ENCODE peak calls at places on chromosomes 4 and X, in four cellular contexts. One of them, this sample, is unnamed.

GRCh38 chr4:147709999-147710398 is 21.9 kb upstream of the ARHGAP10 start:
- DNase-seq in SK-N-SH: no peak
- DNase-seq in GM12878: no peak
- DNase-seq in WTC11: no peak
- DNase-seq in this sample: no peak

GRCh38 chr4:4395849-4396627 is 9.1 kb downstream of the NSG1 start:
- DNase-seq in SK-N-SH: peak
- DNase-seq in GM12878: no peak
- DNase-seq in WTC11: peak
- DNase-seq in this sample: peak

GRCh38 chr4:94000559-94000958 is 172.0 kb downstream of the ATOH1 start:
- DNase-seq in SK-N-SH: no peak
- DNase-seq in GM12878: no peak
- DNase-seq in WTC11: no peak
- DNase-seq in this sample: no peak

GRCh38 chr4:152106113-152106763 is 345.4 kb upstream of the GATB start:
- DNase-seq in SK-N-SH: no peak
- DNase-seq in GM12878: no peak
- DNase-seq in WTC11: no peak
- DNase-seq in this sample: no peak

GRCh38 chr4:60655356-60655755 is 544.8 kb upstream of the ADGRL3 start:
- DNase-seq in SK-N-SH: no peak
- DNase-seq in GM12878: no peak
- DNase-seq in WTC11: no peak
- DNase-seq in this sample: no peak

GRCh38 chr4:108034560-108034959 is 44.9 kb downstream of the HADH start:
- DNase-seq in SK-N-SH: no peak
- DNase-seq in GM12878: no peak
- DNase-seq in WTC11: no peak
- DNase-seq in this sample: no peak

GRCh38 chr4:109998867-109999303 is 86.2 kb downstream of the EGF start:
- DNase-seq in SK-N-SH: peak
- DNase-seq in GM12878: peak
- DNase-seq in WTC11: no peak
- DNase-seq in this sample: peak

GRCh38 chr4:24781999-24782745 is 13.2 kb upstream of the SOD3 start:
- DNase-seq in SK-N-SH: no peak
- DNase-seq in GM12878: no peak
- DNase-seq in WTC11: no peak
- DNase-seq in this sample: no peak

GRCh38 chr4:84952004-84952403 is 14.5 kb downstream of the WDFY3 start:
- DNase-seq in SK-N-SH: no peak
- DNase-seq in GM12878: no peak
- DNase-seq in WTC11: no peak
- DNase-seq in this sample: no peak

GRCh38 chrX:1914606-1915365 is 299.9 kb downstream of the ASMT start:
- DNase-seq in SK-N-SH: no peak
- DNase-seq in GM12878: no peak
- DNase-seq in WTC11: no peak
- DNase-seq in this sample: no peak

GRCh38 chrX:74449322-74449936 is 28.1 kb downstream of the SLC16A2 start:
- DNase-seq in SK-N-SH: no peak
- DNase-seq in GM12878: no peak
- DNase-seq in WTC11: no peak
- DNase-seq in this sample: no peak

GRCh38 chrX:16186380-16187007 is 19.2 kb downstream of the MAGEB17 start:
- DNase-seq in SK-N-SH: no peak
- DNase-seq in GM12878: no peak
- DNase-seq in WTC11: no peak
- DNase-seq in this sample: no peak

GRCh38 chr4:133439830-133440229 is 290.7 kb downstream of the PCDH10 start:
- DNase-seq in SK-N-SH: no peak
- DNase-seq in GM12878: no peak
- DNase-seq in WTC11: no peak
- DNase-seq in this sample: no peak

GRCh38 chr4:3470244-3471097 is 7.4 kb downstream of the DOK7 start:
- DNase-seq in SK-N-SH: no peak
- DNase-seq in GM12878: no peak
- DNase-seq in WTC11: no peak
- DNase-seq in this sample: no peak

GRCh38 chr4:90181644-90182043 is 54.5 kb downstream of the CCSER1 start:
- DNase-seq in SK-N-SH: no peak
- DNase-seq in GM12878: no peak
- DNase-seq in WTC11: no peak
- DNase-seq in this sample: no peak

GRCh38 chr4:147943159-147943638 is 211.3 kb downstream of the ARHGAP10 start:
- DNase-seq in SK-N-SH: no peak
- DNase-seq in GM12878: peak
- DNase-seq in WTC11: no peak
- DNase-seq in this sample: no peak

GRCh38 chr4:113499696-113500095 is 261.8 kb downstream of the CAMK2D start:
- DNase-seq in SK-N-SH: no peak
- DNase-seq in GM12878: no peak
- DNase-seq in WTC11: no peak
- DNase-seq in this sample: no peak

GRCh38 chr4:1154523-1155182 is 17.7 kb downstream of the SPON2 start:
- DNase-seq in SK-N-SH: no peak
- DNase-seq in GM12878: no peak
- DNase-seq in WTC11: no peak
- DNase-seq in this sample: no peak

GRCh38 chrX:94204524-94204923 is 530.5 kb downstream of the FAM133A start:
- DNase-seq in SK-N-SH: peak
- DNase-seq in GM12878: no peak
- DNase-seq in WTC11: no peak
- DNase-seq in this sample: no peak

GRCh38 chr4:41600243-41600642 is 62.3 kb downstream of the LIMCH1 start:
- DNase-seq in SK-N-SH: no peak
- DNase-seq in GM12878: no peak
- DNase-seq in WTC11: no peak
- DNase-seq in this sample: no peak

GRCh38 chrX:113009005-113009404 is 168.4 kb upstream of the AMOT start:
- DNase-seq in SK-N-SH: no peak
- DNase-seq in GM12878: no peak
- DNase-seq in WTC11: no peak
- DNase-seq in this sample: no peak

GRCh38 chrX:10922158-10922557 is 189.0 kb upstream of the HCCS start:
- DNase-seq in SK-N-SH: no peak
- DNase-seq in GM12878: no peak
- DNase-seq in WTC11: no peak
- DNase-seq in this sample: no peak

GRCh38 chrX:129490330-129490729 is 33.0 kb downstream of the SMARCA1 start:
- DNase-seq in SK-N-SH: no peak
- DNase-seq in GM12878: no peak
- DNase-seq in WTC11: no peak
- DNase-seq in this sample: no peak

GRCh38 chrX:129494887-129495286 is 28.4 kb downstream of the SMARCA1 start:
- DNase-seq in SK-N-SH: no peak
- DNase-seq in GM12878: no peak
- DNase-seq in WTC11: no peak
- DNase-seq in this sample: no peak

GRCh38 chrX:129495941-129496340 is 27.3 kb downstream of the SMARCA1 start:
- DNase-seq in SK-N-SH: no peak
- DNase-seq in GM12878: no peak
- DNase-seq in WTC11: no peak
- DNase-seq in this sample: no peak

GRCh38 chrX:129496625-129497024 is 26.7 kb downstream of the SMARCA1 start:
- DNase-seq in SK-N-SH: no peak
- DNase-seq in GM12878: no peak
- DNase-seq in WTC11: no peak
- DNase-seq in this sample: no peak

GRCh38 chrX:129493643-129494042 is 29.6 kb downstream of the SMARCA1 start:
- DNase-seq in SK-N-SH: no peak
- DNase-seq in GM12878: no peak
- DNase-seq in WTC11: no peak
- DNase-seq in this sample: no peak
- TF ChIP-seq USF1 in SK-N-SH: no peak
- TF ChIP-seq USF1 in GM12878: no peak
- TF ChIP-seq USF1 in WTC11: no peak
- TF ChIP-seq USF1 in this sample: no peak

GRCh38 chr4:76546282-76547166 is 111.5 kb downstream of the SHROOM3 start:
- DNase-seq in SK-N-SH: no peak
- DNase-seq in GM12878: no peak
- DNase-seq in WTC11: no peak
- DNase-seq in this sample: no peak
- TF ChIP-seq USF1 in SK-N-SH: no peak
- TF ChIP-seq USF1 in GM12878: no peak
- TF ChIP-seq USF1 in WTC11: no peak
- TF ChIP-seq USF1 in this sample: no peak

DNA sequence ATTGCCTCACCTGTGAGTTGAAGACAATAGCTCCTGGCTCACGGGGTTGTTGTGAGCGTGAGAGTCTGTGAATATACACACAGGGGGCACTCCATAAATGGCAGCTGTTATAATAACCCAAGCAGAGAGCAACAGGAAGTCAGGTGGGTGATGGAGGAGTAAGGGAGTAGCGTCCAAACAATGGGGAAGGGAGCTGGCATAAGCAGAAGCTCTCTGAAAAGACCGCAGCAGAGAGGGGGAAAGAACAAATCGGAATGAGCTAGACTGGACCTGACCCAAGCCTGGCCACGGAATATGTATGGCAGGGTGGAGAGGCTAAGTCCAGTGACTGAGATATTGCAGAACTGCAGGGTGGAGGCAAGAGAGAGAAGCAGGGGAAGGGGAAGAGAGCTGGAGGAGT is 6.6 kb upstream of the GJB1 start:
- DNase-seq in SK-N-SH: no peak
- DNase-seq in GM12878: no peak
- DNase-seq in WTC11: no peak
- DNase-seq in this sample: no peak
- TF ChIP-seq USF1 in SK-N-SH: no peak
- TF ChIP-seq USF1 in GM12878: no peak
- TF ChIP-seq USF1 in WTC11: no peak
- TF ChIP-seq USF1 in this sample: no peak

GRCh38 chrX:140034916-140035315 is 69.6 kb upstream of the CXorf66 start:
- DNase-seq in SK-N-SH: peak
- DNase-seq in GM12878: no peak
- DNase-seq in WTC11: no peak
- DNase-seq in this sample: peak

GRCh38 chrX:140038842-140039241 is 73.5 kb upstream of the CXorf66 start:
- DNase-seq in SK-N-SH: no peak
- DNase-seq in GM12878: no peak
- DNase-seq in WTC11: no peak
- DNase-seq in this sample: no peak

DNA sequence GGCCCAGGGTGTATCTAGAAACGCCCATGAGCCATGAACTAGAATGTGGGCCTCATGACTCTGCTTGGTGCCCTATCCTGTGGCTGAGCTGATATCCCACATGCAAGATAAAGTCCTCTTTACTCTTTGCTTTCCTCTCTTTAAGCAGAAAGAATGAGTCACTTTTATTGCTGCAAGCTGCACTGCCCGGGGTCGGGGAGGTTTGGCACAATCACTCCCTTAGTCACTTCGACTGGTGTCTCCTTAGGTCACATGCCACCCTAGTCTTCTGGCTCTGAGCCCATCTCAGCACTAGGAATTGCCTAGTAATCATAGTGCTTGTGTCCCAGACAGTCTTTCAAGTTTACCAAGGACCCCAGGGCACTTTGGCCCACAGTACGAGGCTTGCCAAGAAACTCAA is 75.1 kb upstream of the CXorf66 start:
- DNase-seq in SK-N-SH: no peak
- DNase-seq in GM12878: no peak
- DNase-seq in WTC11: no peak
- DNase-seq in this sample: no peak
- TF ChIP-seq USF1 in SK-N-SH: no peak
- TF ChIP-seq USF1 in GM12878: no peak
- TF ChIP-seq USF1 in WTC11: no peak
- TF ChIP-seq USF1 in this sample: no peak

GRCh38 chr4:140305053-140305452 is 68.4 kb upstream of the SCOC start:
- DNase-seq in SK-N-SH: no peak
- DNase-seq in GM12878: no peak
- DNase-seq in WTC11: no peak
- DNase-seq in this sample: no peak

GRCh38 chr4:140309124-140309870 is 64.1 kb upstream of the SCOC start:
- DNase-seq in SK-N-SH: no peak
- DNase-seq in GM12878: no peak
- DNase-seq in WTC11: peak
- DNase-seq in this sample: no peak

GRCh38 chr4:140312101-140312500 is 61.3 kb upstream of the SCOC start:
- DNase-seq in SK-N-SH: no peak
- DNase-seq in GM12878: no peak
- DNase-seq in WTC11: no peak
- DNase-seq in this sample: no peak

DNA sequence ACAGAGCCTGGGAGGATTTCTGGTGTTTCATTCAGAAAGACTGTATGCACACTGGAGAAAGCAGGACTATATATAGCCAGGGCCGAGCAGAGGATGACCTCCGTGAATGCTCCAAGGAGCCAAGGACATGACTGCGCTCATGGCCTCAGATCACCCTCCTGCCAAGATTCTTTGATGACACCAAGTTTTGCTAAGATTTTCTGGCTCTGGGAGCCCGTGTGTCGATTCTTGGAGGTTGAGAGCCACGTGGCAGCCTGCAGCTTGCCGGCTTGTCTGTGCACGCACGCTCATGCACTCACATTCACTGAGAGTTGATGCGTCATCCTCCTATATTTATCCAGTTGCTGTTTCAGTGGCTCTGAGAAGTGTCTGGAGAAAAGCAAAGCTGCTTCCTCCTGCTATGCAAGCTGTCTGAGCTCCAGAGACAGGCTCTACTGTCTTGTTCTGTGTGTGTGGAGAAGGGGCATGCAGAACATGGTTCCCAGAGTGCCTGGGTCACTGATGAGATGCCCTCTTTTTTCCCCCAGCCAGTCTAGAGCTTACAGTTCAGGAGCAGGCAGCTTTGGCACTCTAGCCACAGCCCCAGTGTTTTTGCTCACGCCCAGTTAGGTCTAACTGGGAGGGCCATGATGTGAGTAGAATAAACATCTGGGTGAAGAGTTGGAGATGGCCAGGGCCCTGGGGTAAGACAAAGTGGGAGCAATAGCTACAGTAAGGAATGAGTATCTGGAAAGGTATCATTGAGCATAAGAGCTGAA is 64.9 kb upstream of the SCOC start:
- DNase-seq in SK-N-SH: no peak
- DNase-seq in GM12878: no peak
- DNase-seq in WTC11: no peak
- DNase-seq in this sample: peak
- TF ChIP-seq USF1 in SK-N-SH: no peak
- TF ChIP-seq USF1 in GM12878: no peak
- TF ChIP-seq USF1 in WTC11: no peak
- TF ChIP-seq USF1 in this sample: no peak

GRCh38 chrX:29555465-29556091 is 659.8 kb upstream of the MAGEB2 start:
- DNase-seq in SK-N-SH: no peak
- DNase-seq in GM12878: peak
- DNase-seq in WTC11: no peak
- DNase-seq in this sample: no peak
- TF ChIP-seq USF1 in SK-N-SH: no peak
- TF ChIP-seq USF1 in GM12878: no peak
- TF ChIP-seq USF1 in WTC11: no peak
- TF ChIP-seq USF1 in this sample: no peak

This sample was measured in K562.